ENCODE peak calls at places on chromosomes 2 and 18, in four cellular contexts. One of them, this sample, is unnamed.

GRCh38 chr18:39345321-39345720 is 1779.7 kb upstream of the CELF4 start:
- DNase-seq in NB4: no peak
- DNase-seq in fibroblast of pulmonary artery: no peak
- DNase-seq in upper lobe of right lung: no peak
- DNase-seq in this sample: no peak

GRCh38 chr18:37987901-37988300 is 422.3 kb upstream of the CELF4 start:
- DNase-seq in NB4: no peak
- DNase-seq in fibroblast of pulmonary artery: no peak
- DNase-seq in upper lobe of right lung: no peak
- DNase-seq in this sample: no peak

GRCh38 chr2:178279636-178280035 is 85.3 kb downstream of the OSBPL6 start:
- DNase-seq in NB4: no peak
- DNase-seq in upper lobe of right lung: no peak
- DNase-seq in fibroblast of pulmonary artery: no peak
- DNase-seq in this sample: no peak

GRCh38 chr2:137975280-137976271 is 11.3 kb downstream of the HNMT start:
- DNase-seq in NB4: no peak
- DNase-seq in upper lobe of right lung: no peak
- DNase-seq in fibroblast of pulmonary artery: no peak
- DNase-seq in this sample: no peak

GRCh38 chr2:181371782-181372292 is 85.3 kb upstream of the ITGA4 start:
- DNase-seq in NB4: no peak
- DNase-seq in fibroblast of pulmonary artery: peak
- DNase-seq in upper lobe of right lung: no peak
- DNase-seq in this sample: peak

GRCh38 chr2:206435738-206436137 is 7.6 kb upstream of the ADAM23 start:
- DNase-seq in fibroblast of pulmonary artery: peak
- DNase-seq in NB4: no peak
- DNase-seq in upper lobe of right lung: no peak
- DNase-seq in this sample: no peak

GRCh38 chr2:72147303-72147970 is at the start of gene CYP26B1:
- DNase-seq in fibroblast of pulmonary artery: no peak
- DNase-seq in upper lobe of right lung: peak
- DNase-seq in NB4: no peak
- DNase-seq in this sample: no peak

GRCh38 chr2:26989156-26989555 is 18.7 kb downstream of the MAPRE3 start:
- DNase-seq in fibroblast of pulmonary artery: peak
- DNase-seq in NB4: no peak
- DNase-seq in upper lobe of right lung: no peak
- DNase-seq in this sample: peak

GRCh38 chr2:105518897-105519296 is 120.0 kb upstream of the FHL2 start:
- DNase-seq in upper lobe of right lung: no peak
- DNase-seq in NB4: peak
- DNase-seq in fibroblast of pulmonary artery: no peak
- DNase-seq in this sample: no peak

GRCh38 chr2:230230087-230230486 is 4.6 kb downstream of the SP140 start:
- DNase-seq in fibroblast of pulmonary artery: peak
- DNase-seq in NB4: peak
- DNase-seq in upper lobe of right lung: no peak
- DNase-seq in this sample: peak

GRCh38 chr2:106142683-106143082 is 51.4 kb downstream of the UXS1 start:
- DNase-seq in fibroblast of pulmonary artery: no peak
- DNase-seq in upper lobe of right lung: no peak
- DNase-seq in NB4: no peak
- DNase-seq in this sample: no peak

GRCh38 chr2:20125616-20126015 is 74.2 kb upstream of the LAPTM4A start:
- DNase-seq in upper lobe of right lung: no peak
- DNase-seq in NB4: no peak
- DNase-seq in fibroblast of pulmonary artery: no peak
- DNase-seq in this sample: no peak

GRCh38 chr2:183079335-183079775 is 808 bp downstream of the DUSP19 start:
- DNase-seq in fibroblast of pulmonary artery: peak
- DNase-seq in upper lobe of right lung: no peak
- DNase-seq in NB4: peak
- DNase-seq in this sample: no peak

GRCh38 chr2:70918016-70918415 is 17.7 kb upstream of the ATP6V1B1 start:
- DNase-seq in NB4: no peak
- DNase-seq in fibroblast of pulmonary artery: no peak
- DNase-seq in upper lobe of right lung: no peak
- DNase-seq in this sample: no peak

GRCh38 chr2:29518988-29519925 is 402.1 kb downstream of the ALK start:
- DNase-seq in fibroblast of pulmonary artery: peak
- DNase-seq in upper lobe of right lung: no peak
- DNase-seq in NB4: no peak
- DNase-seq in this sample: peak

GRCh38 chr2:133324150-133324561 is 244.1 kb downstream of the NCKAP5 start:
- DNase-seq in NB4: no peak
- DNase-seq in upper lobe of right lung: no peak
- DNase-seq in fibroblast of pulmonary artery: peak
- DNase-seq in this sample: peak

GRCh38 chr2:189566046-189566445 is 14.5 kb downstream of the SLC40A1 start:
- DNase-seq in upper lobe of right lung: no peak
- DNase-seq in fibroblast of pulmonary artery: peak
- DNase-seq in NB4: peak
- DNase-seq in this sample: peak

GRCh38 chr2:208300847-208301618 is 35.0 kb downstream of the PIKFYVE start:
- DNase-seq in NB4: no peak
- DNase-seq in upper lobe of right lung: no peak
- DNase-seq in fibroblast of pulmonary artery: no peak
- DNase-seq in this sample: no peak

GRCh38 chr2:3870222-3870621 is 166.8 kb downstream of the DCDC2C start:
- DNase-seq in upper lobe of right lung: no peak
- DNase-seq in fibroblast of pulmonary artery: no peak
- DNase-seq in NB4: no peak
- DNase-seq in this sample: no peak

GRCh38 chr2:67462741-67463496 is 65.8 kb downstream of the ETAA1 start:
- DNase-seq in fibroblast of pulmonary artery: peak
- DNase-seq in NB4: no peak
- DNase-seq in upper lobe of right lung: no peak
- DNase-seq in this sample: no peak

GRCh38 chr2:176468471-176468870 is 199.2 kb downstream of the MTX2 start:
- DNase-seq in fibroblast of pulmonary artery: no peak
- DNase-seq in upper lobe of right lung: no peak
- DNase-seq in NB4: no peak
- DNase-seq in this sample: no peak

GRCh38 chr2:205706769-205707375 is 24.6 kb downstream of the NRP2 start:
- DNase-seq in NB4: peak
- DNase-seq in fibroblast of pulmonary artery: peak
- DNase-seq in upper lobe of right lung: no peak
- DNase-seq in this sample: peak

GRCh38 chr2:134866498-134867099 is 28.2 kb downstream of the ACMSD start:
- DNase-seq in upper lobe of right lung: no peak
- DNase-seq in NB4: no peak
- DNase-seq in fibroblast of pulmonary artery: peak
- DNase-seq in this sample: peak

GRCh38 chr2:223460774-223461211 is 141.4 kb downstream of the SCG2 start:
- DNase-seq in NB4: peak
- DNase-seq in fibroblast of pulmonary artery: peak
- DNase-seq in upper lobe of right lung: no peak
- DNase-seq in this sample: peak

GRCh38 chr18:9017170-9017899 is 85.2 kb upstream of the NDUFV2 start:
- DNase-seq in fibroblast of pulmonary artery: peak
- DNase-seq in NB4: peak
- DNase-seq in upper lobe of right lung: peak
- DNase-seq in this sample: peak

GRCh38 chr18:9015689-9016088 is 86.8 kb upstream of the NDUFV2 start:
- DNase-seq in fibroblast of pulmonary artery: no peak
- DNase-seq in upper lobe of right lung: no peak
- DNase-seq in NB4: no peak
- DNase-seq in this sample: no peak

GRCh38 chr18:9019135-9019534 is 83.4 kb upstream of the NDUFV2 start:
- DNase-seq in upper lobe of right lung: no peak
- DNase-seq in NB4: no peak
- DNase-seq in fibroblast of pulmonary artery: no peak
- DNase-seq in this sample: no peak

GRCh38 chr18:9016819-9017169 is 85.7 kb upstream of the NDUFV2 start:
- DNase-seq in fibroblast of pulmonary artery: peak
- DNase-seq in upper lobe of right lung: no peak
- DNase-seq in NB4: no peak
- DNase-seq in this sample: no peak

GRCh38 chr18:9017900-9018217 is 84.6 kb upstream of the NDUFV2 start:
- DNase-seq in upper lobe of right lung: no peak
- DNase-seq in fibroblast of pulmonary artery: no peak
- DNase-seq in NB4: no peak
- DNase-seq in this sample: no peak
- H3K4me3 ChIP-seq in upper lobe of right lung: no peak
- H3K4me3 ChIP-seq in fibroblast of pulmonary artery: peak
- H3K4me3 ChIP-seq in NB4: peak
- H3K4me3 ChIP-seq in this sample: peak

GRCh38 chr2:54497738-54498680 is 41.9 kb downstream of the SPTBN1 start:
- DNase-seq in upper lobe of right lung: no peak
- DNase-seq in fibroblast of pulmonary artery: peak
- DNase-seq in NB4: peak
- DNase-seq in this sample: no peak
- TF ChIP-seq CTCF in upper lobe of right lung: peak
- TF ChIP-seq CTCF in fibroblast of pulmonary artery: peak
- TF ChIP-seq CTCF in NB4: peak
- TF ChIP-seq CTCF in this sample: peak

DNA sequence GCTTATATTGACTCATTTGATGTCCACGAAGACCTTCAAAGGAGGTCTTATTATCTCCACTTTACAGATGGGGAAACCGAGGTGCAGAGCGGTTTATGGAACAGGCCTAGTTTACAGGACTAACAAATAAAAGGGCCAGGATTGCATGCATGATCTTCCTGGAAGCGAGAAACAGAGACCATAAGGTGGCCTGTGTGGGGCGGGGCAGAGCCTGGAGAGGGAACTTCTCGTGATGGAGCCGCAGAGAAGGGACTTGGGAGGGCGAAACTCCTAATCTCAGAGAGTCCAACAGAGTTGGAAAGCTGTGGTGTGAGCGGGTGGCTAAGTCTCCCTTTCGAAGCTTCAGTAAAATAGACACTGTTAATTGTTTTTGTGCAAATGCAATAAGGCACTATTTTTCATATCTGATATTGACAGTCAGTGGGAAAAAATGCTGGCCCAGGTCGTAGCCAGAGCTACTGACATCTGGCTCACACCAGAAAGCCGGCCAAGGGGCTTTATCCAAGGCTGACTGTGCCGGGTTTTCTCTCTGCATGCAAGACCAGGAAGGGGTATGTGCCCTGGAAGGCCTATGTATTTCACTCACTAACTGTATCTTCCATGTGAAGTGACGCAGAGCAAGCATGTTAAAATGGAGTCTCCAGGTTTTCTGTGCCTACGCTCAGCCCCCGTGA is 4.5 kb downstream of the INPP5D start:
- DNase-seq in upper lobe of right lung: peak
- DNase-seq in fibroblast of pulmonary artery: no peak
- DNase-seq in NB4: no peak
- DNase-seq in this sample: no peak
- H3K4me3 ChIP-seq in upper lobe of right lung: no peak
- H3K4me3 ChIP-seq in fibroblast of pulmonary artery: no peak
- H3K4me3 ChIP-seq in NB4: peak
- H3K4me3 ChIP-seq in this sample: no peak

DNA sequence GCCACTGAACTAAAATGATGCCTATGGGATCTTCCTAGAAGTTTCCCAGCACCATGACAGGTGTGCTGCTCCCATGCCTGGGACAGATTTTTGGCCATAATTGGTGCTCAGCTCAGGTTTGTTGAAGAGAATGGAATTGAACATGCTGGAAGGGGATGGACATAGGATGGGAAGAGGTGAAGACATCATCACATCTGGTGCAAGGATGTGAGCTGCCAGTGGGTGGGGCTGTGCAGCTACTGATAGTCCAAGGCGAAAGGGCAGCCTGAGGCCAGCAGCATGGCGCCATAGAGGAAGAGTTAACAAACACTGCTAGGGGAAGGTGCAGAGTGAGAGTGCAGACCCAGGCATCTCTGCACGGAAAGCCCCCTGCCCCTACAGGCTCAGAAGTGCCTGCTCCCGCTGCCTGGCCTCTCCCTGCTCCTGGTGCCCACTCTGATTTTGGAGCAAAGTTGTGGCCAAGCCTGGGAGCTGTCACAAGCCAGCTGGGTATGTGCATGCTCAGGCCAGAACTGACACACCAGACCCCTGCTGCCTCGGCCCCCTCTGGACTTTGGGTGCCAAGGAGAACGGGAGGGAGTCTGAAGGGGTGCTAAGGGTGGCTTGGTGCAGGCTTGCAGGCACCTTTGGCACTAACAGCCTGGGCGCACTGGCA is 178.6 kb downstream of the ZBTB7C start:
- DNase-seq in fibroblast of pulmonary artery: peak
- DNase-seq in NB4: peak
- DNase-seq in upper lobe of right lung: peak
- DNase-seq in this sample: peak
- TF ChIP-seq CTCF in fibroblast of pulmonary artery: peak
- TF ChIP-seq CTCF in NB4: peak
- TF ChIP-seq CTCF in upper lobe of right lung: peak
- TF ChIP-seq CTCF in this sample: peak

DNA sequence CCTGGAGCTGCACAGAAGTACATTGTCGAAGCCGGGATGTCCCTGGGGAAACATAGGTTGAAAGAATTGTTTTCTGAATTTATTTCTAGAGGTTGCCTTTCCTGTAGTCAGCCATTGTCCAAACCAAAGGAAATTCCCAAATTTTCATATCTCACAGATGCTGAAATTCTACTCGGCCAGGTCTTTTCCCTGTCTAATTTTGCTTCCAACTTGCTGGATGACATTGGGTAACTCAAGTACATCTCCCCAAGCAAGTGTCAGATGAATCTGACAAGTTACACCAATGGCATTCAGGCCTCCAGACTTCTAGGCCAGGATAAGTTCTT is 47.5 kb upstream of the ROCK2 start:
- DNase-seq in NB4: no peak
- DNase-seq in upper lobe of right lung: no peak
- DNase-seq in fibroblast of pulmonary artery: no peak
- DNase-seq in this sample: no peak
- H3K4me3 ChIP-seq in NB4: no peak
- H3K4me3 ChIP-seq in upper lobe of right lung: no peak
- H3K4me3 ChIP-seq in fibroblast of pulmonary artery: no peak
- H3K4me3 ChIP-seq in this sample: no peak

GRCh38 chr2:209960676-209961630 is 41.5 kb upstream of the RPE start:
- DNase-seq in upper lobe of right lung: no peak
- DNase-seq in fibroblast of pulmonary artery: peak
- DNase-seq in NB4: peak
- DNase-seq in this sample: peak
- TF ChIP-seq CTCF in upper lobe of right lung: peak
- TF ChIP-seq CTCF in fibroblast of pulmonary artery: peak
- TF ChIP-seq CTCF in NB4: peak
- TF ChIP-seq CTCF in this sample: peak

DNA sequence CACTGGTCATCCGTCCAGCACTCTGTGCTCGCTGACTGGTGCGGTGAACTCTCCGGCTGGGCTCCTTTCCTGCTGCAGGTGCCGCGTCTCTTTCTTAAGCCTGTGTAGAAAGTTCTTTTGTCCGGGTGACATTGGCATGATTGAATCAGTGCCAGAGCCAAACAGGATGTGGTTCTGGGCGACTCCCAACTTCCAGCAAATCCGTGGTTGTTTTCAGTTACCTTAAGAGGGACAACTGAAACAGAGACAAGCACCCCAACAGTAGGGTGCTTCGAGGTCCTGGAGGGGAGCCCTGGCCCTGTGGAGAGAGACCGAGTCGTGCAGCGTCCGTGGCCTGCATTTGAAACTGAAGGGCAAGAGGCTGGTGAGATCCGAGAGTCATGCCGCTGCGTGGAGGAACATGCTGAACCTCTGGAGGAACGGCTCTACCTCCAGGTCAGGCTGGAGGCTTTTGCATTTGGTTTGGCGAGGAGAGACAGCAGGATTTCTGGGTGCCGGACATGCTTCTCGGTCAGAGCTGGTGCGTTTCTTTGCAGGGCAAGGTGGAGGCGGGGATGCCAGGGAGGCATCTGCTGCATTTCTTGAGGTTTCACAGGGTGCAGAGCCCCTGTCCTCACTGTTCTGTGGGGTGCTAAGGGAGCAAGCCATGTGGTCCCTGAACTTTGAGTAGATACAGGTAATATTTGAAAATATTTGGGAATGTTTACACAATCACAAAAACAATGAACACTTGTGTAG is 26.8 kb downstream of the SH3BP4 start:
- DNase-seq in NB4: no peak
- DNase-seq in fibroblast of pulmonary artery: peak
- DNase-seq in upper lobe of right lung: no peak
- DNase-seq in this sample: peak
- H3K4me3 ChIP-seq in NB4: no peak
- H3K4me3 ChIP-seq in fibroblast of pulmonary artery: no peak
- H3K4me3 ChIP-seq in upper lobe of right lung: no peak
- H3K4me3 ChIP-seq in this sample: no peak